ENCODE peak calls at places on chromosomes 11 and 22, in eight cellular contexts. L is lower lobe of right lung; Q is mucosa of descending colon; C is IMR-90; G is CD8-positive, alpha-beta T cell; T is ovary; W is psoas muscle; K is OCI-LY7. Y is an unnamed sample.

GRCh38 chr11:72814831-72815618 is 814 bp downstream of the ATG16L2 start:
- DNase-seq in L (no peak), T (peak; percentile 46), Q (peak; percentile 58), G (peak; percentile 27), K (peak; percentile 86), C (peak; percentile 54), W (no peak), Y (no peak)

GRCh38 chr11:12161603-12162350 is 51.4 kb downstream of the MICAL2 start:
- DNase-seq in W (no peak), T (no peak), C (no peak), L (no peak), K (no peak), G (no peak), Q (no peak), Y (no peak)

GRCh38 chr11:131185915-131186314 is 184.5 kb upstream of the NTM start:
- DNase-seq in G (no peak), K (no peak), L (no peak), W (no peak), Q (no peak), T (no peak), C (no peak), Y (no peak)

GRCh38 chr11:125941606-125942275 is 4.1 kb upstream of the VSIG10L2 start:
- DNase-seq in G (peak; percentile 24), L (peak; percentile 71), K (peak; percentile 60), C (peak; percentile 19), W (peak; percentile 74), T (peak; percentile 55), Q (peak; percentile 83), Y (peak; percentile 3)

GRCh38 chr11:118910309-118911112 is 15.2 kb downstream of the BCL9L start:
- DNase-seq in L (peak; percentile 87), T (peak; percentile 85), C (peak; percentile 92), Q (peak; percentile 48), K (no peak), W (peak; percentile 90), G (no peak), Y (peak; percentile 66)

GRCh38 chr11:77747381-77747969 is 73.0 kb downstream of the RSF1 start:
- DNase-seq in T (no peak), C (peak; percentile 36), G (no peak), Q (no peak), W (no peak), L (no peak), K (no peak), Y (peak; percentile 45)

GRCh38 chr11:12008790-12009616 is 577 bp upstream of the DKK3 start:
- DNase-seq in G (no peak), C (peak; percentile 46), T (peak; percentile 20), K (no peak), Q (no peak), L (peak; percentile 48), W (no peak), Y (no peak)

GRCh38 chr11:11998091-11998781 is 10.2 kb downstream of the DKK3 start:
- DNase-seq in T (no peak), Q (no peak), L (no peak), K (no peak), C (peak; percentile 95), G (no peak), W (no peak), Y (peak; percentile 82)

GRCh38 chr11:111586305-111586915 is 15.8 kb upstream of the SIK2 start:
- DNase-seq in W (no peak), Q (peak; percentile 84), K (peak; percentile 78), L (no peak), G (peak; percentile 15), C (peak; percentile 66), T (no peak), Y (no peak)

GRCh38 chr11:86551693-86552092 is 120.7 kb downstream of the ME3 start:
- DNase-seq in L (no peak), W (no peak), K (no peak), C (no peak), T (no peak), Q (no peak), G (no peak), Y (no peak)

GRCh38 chr11:35714882-35715612 is 52.5 kb downstream of the TRIM44 start:
- DNase-seq in C (peak; percentile 76), Q (no peak), G (no peak), L (no peak), K (no peak), T (no peak), W (no peak), Y (no peak)

GRCh38 chr11:10459029-10459970 is 4.2 kb downstream of the AMPD3 start:
- DNase-seq in K (peak; percentile 83), G (peak; percentile 51), T (no peak), C (no peak), Q (peak; percentile 18), L (no peak), W (no peak), Y (no peak)

GRCh38 chr11:91373497-91373896 is 851.1 kb upstream of the FAT3 start:
- DNase-seq in T (no peak), Q (no peak), C (no peak), W (no peak), L (no peak), K (no peak), G (no peak), Y (no peak)
- TF ChIP-seq CTCF in T (no peak), Q (no peak), C (no peak), W (no peak), L (no peak), K (no peak), G (no peak), Y (peak; percentile 9)

DNA sequence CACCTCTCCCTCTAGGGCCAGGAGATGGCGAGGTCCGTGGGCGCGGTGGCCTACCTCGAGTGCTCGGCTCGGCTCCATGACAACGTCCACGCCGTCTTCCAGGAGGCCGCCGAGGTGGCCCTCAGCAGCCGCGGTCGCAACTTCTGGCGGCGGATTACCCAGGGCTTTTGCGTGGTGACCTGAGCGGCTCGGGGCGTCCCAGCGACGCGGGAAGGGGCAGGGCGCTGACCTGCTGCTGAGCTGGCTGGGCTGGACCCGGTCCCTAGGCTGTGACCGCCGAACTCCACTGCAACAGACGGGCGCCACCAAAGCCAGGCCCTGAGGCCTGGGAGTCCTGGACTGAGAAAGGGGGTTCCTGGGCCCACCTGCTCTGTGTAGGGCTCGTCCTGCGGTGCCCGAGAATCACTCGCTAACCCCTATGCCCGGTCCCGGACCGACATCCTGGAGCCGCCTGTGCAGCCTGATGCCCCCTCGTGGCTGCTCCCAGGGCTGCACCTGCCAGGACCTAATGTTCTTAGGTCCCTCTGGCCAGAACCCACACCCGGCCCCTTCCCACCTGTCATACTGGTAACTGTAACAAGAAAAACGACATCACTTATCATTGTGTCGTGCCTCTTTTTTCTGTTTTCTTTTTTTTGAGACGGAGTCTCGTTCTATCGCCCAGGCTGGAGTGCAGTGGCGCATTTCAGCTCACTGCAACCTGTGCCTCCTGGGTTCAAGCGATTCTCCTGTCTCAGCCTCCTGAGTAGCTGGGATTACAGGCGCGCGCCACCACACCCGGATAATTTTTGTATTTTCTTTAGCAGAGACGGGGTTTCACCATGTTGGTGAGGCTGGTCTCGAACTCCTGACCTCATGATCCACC is 15.0 kb downstream of the RHOD start:
- DNase-seq in K (peak; percentile 71), G (peak; percentile 65), C (peak; percentile 55), W (peak; percentile 82), L (peak; percentile 89), T (no peak), Q (peak; percentile 91), Y (peak; percentile 38)
- H3K4me3 ChIP-seq in K (no peak overlapping the region), G (peak overlapping the region; percentile 46), C (no peak overlapping the region), W (peak overlapping the region; percentile 53), L (peak overlapping the region; percentile 47), T (no peak overlapping the region), Q (no peak overlapping the region), Y (peak overlapping the region; percentile 9)

GRCh38 chr22:33088418-33088817 is 30.2 kb upstream of the SYN3 start:
- DNase-seq in K (no peak), T (no peak), Q (no peak), C (no peak), G (no peak), W (no peak), L (no peak), Y (no peak)

GRCh38 chr22:33082221-33082620 is 24.0 kb upstream of the SYN3 start:
- DNase-seq in T (no peak), K (no peak), W (no peak), G (no peak), L (no peak), Q (no peak), C (no peak), Y (no peak)

GRCh38 chr22:33083212-33083611 is 25.0 kb upstream of the SYN3 start:
- DNase-seq in W (no peak), K (peak; percentile 52), T (no peak), G (no peak), Q (no peak), L (no peak), C (no peak), Y (no peak)
- TF ChIP-seq CTCF in W (no peak), K (peak; percentile 84), T (no peak), G (no peak), Q (no peak), L (no peak), C (no peak), Y (no peak)

GRCh38 chr11:75350743-75351540 is 519 bp downstream of the ARRB1 start:
- DNase-seq in K (no peak), W (peak; percentile 78), Q (peak; percentile 60), L (peak; percentile 81), C (peak; percentile 46), G (no peak), T (peak; percentile 40), Y (no peak)
- H3K4me3 ChIP-seq in K (no peak overlapping the region), W (peak overlapping the region; percentile 84), Q (peak overlapping the region; percentile 68), L (peak overlapping the region; percentile 97), C (peak overlapping the region; percentile 68), G (peak overlapping the region; percentile 95), T (peak overlapping the region; percentile 86), Y (peak overlapping the region; percentile 47)

GRCh38 chr11:8871283-8871775 is 39.7 kb upstream of the AKIP1 start:
- DNase-seq in Q (peak; percentile 62), T (peak; percentile 84), L (peak; percentile 48), W (peak; percentile 70), K (no peak), C (peak; percentile 94), G (no peak), Y (peak; percentile 90)

GRCh38 chr11:8873966-8874365 is 37.0 kb upstream of the AKIP1 start:
- DNase-seq in L (no peak), C (no peak), K (no peak), W (no peak), Q (no peak), T (no peak), G (no peak), Y (no peak)

GRCh38 chr11:8867856-8868705 is 42.9 kb upstream of the AKIP1 start:
- DNase-seq in T (no peak), W (no peak), K (no peak), G (no peak), L (no peak), C (peak; percentile 63), Q (no peak), Y (peak; percentile 74)

GRCh38 chr11:8872017-8872416 is 39.0 kb upstream of the AKIP1 start:
- DNase-seq in K (no peak), L (no peak), T (no peak), W (no peak), C (no peak), G (no peak), Q (no peak), Y (no peak)

GRCh38 chr11:8870461-8871282 is 40.3 kb upstream of the AKIP1 start:
- DNase-seq in C (peak; percentile 75), K (no peak), T (peak; percentile 66), Q (peak; percentile 89), L (peak; percentile 84), G (no peak), W (peak; percentile 64), Y (no peak)
- TF ChIP-seq CTCF in C (no peak), K (no peak), T (no peak), Q (no peak), L (no peak), G (no peak), W (no peak), Y (no peak)

Y was measured in astrocyte of the cerebellum.